ENCODE peak calls at places on chromosomes 2 and 18, in five cellular contexts. P is CD8-positive, alpha-beta T cell; T is epithelial cell of esophagus; O is AG10803; Z is foreskin fibroblast. L is an unnamed sample.
A peak's percentile ranks its signal among the peaks of the same experiment; 100 is the strongest.

GRCh38 chr2:241620419-241620769 is 16.6 kb downstream of the THAP4 start:
- DNase-seq in P (no peak), T (peak; percentile 75), Z (peak; percentile 59), O (peak; percentile 17), L (peak; percentile 53)

GRCh38 chr2:3349211-3349693 is 28.4 kb downstream of the EIPR1 start:
- DNase-seq in T (peak; percentile 50), Z (peak; percentile 17), P (no peak), O (peak; percentile 9), L (peak; percentile 13)

GRCh38 chr18:45386256-45386655 is 229.0 kb upstream of the SLC14A2 start:
- DNase-seq in P (no peak), O (peak; percentile 48), T (peak; percentile 67), Z (peak; percentile 50), L (no peak)

GRCh38 chr2:104752504-104752903 is 101.4 kb upstream of the POU3F3 start:
- DNase-seq in Z (no peak), O (no peak), T (no peak), P (no peak), L (no peak)

GRCh38 chr2:239819091-239819973 is 205.8 kb downstream of the NDUFA10 start:
- DNase-seq in O (no peak), Z (no peak), P (no peak), T (no peak), L (no peak)

GRCh38 chr2:26318950-26319349 is 27.0 kb upstream of the SELENOI start:
- DNase-seq in O (no peak), P (no peak), Z (no peak), T (no peak), L (no peak)

GRCh38 chr2:96608459-96609455 is 29.4 kb downstream of the KANSL3 start:
- DNase-seq in O (peak; percentile 33), T (no peak), Z (peak; percentile 62), P (no peak), L (peak; percentile 55)

GRCh38 chr2:230758566-230759480 is 46.2 kb downstream of the CAB39 start:
- DNase-seq in T (peak; percentile 50), O (peak; percentile 93), Z (peak; percentile 80), P (no peak), L (no peak)

GRCh38 chr2:62774555-62775366 is 69.2 kb downstream of the EHBP1 start:
- DNase-seq in Z (peak; percentile 72), O (peak; percentile 43), T (peak; percentile 60), P (no peak), L (peak; percentile 33)

GRCh38 chr18:24853076-24853475 is 392.6 kb downstream of the HRH4 start:
- DNase-seq in P (no peak), O (no peak), Z (no peak), T (no peak), L (no peak)

GRCh38 chr2:55768991-55769390 is 75.3 kb upstream of the PNPT1 start:
- DNase-seq in T (peak; percentile 50), P (no peak), O (no peak), Z (peak; percentile 20), L (no peak)

GRCh38 chr2:55119711-55120487 is 69.6 kb upstream of the RTN4 start:
- DNase-seq in O (peak; percentile 65), P (no peak), Z (peak; percentile 47), T (no peak), L (no peak)

GRCh38 chr2:199070550-199070949 is 387.2 kb downstream of the SATB2 start:
- DNase-seq in O (no peak), Z (no peak), T (no peak), P (no peak), L (no peak)

GRCh38 chr2:30678410-30679137 is 128.7 kb downstream of the CAPN13 start:
- DNase-seq in T (no peak), P (no peak), Z (peak; percentile 26), O (no peak), L (no peak)

GRCh38 chr2:85978883-85979780 is 90.3 kb upstream of the ST3GAL5 start:
- DNase-seq in T (no peak), P (no peak), Z (peak; percentile 50), O (peak; percentile 41), L (no peak)

GRCh38 chr2:7621018-7621814 is 704.0 kb downstream of the RNF144A start:
- DNase-seq in O (peak; percentile 2), Z (no peak), T (no peak), P (no peak), L (no peak)

GRCh38 chr2:98911376-98912154 is 24.5 kb downstream of the CRACDL start:
- DNase-seq in Z (peak; percentile 25), O (no peak), T (peak; percentile 60), P (no peak), L (no peak)

GRCh38 chr2:220837226-220837625 is 734.9 kb downstream of the EPHA4 start:
- DNase-seq in Z (peak; percentile 22), P (no peak), T (no peak), O (no peak), L (no peak)

GRCh38 chr2:214019229-214019972 is 391.5 kb upstream of the VWC2L start:
- DNase-seq in O (peak; percentile 97), P (no peak), Z (peak; percentile 98), T (peak; percentile 83), L (peak; percentile 97)

GRCh38 chr2:19426144-19426543 is 67.7 kb upstream of the OSR1 start:
- DNase-seq in P (no peak), O (no peak), T (no peak), Z (no peak), L (no peak)
- H3K4me3 ChIP-seq in P (no peak overlapping the region), O (no peak overlapping the region), T (no peak overlapping the region), Z (no peak overlapping the region), L (no peak overlapping the region)

GRCh38 chr2:57959380-57959779 is 87.2 kb upstream of the VRK2 start:
- DNase-seq in T (no peak), P (no peak), Z (no peak), O (no peak), L (no peak)
- H3K4me3 ChIP-seq in T (no peak overlapping the region), P (no peak overlapping the region), Z (no peak overlapping the region), O (no peak overlapping the region), L (no peak overlapping the region)

GRCh38 chr2:170928036-170928823 is 823 bp upstream of the GORASP2 start:
- DNase-seq in P (no peak), T (peak; percentile 41), Z (peak; percentile 8), O (no peak), L (peak; percentile 24)
- H3K4me3 ChIP-seq in P (peak overlapping the region; percentile 18), T (peak overlapping the region; percentile 51), Z (peak overlapping the region; percentile 42), O (peak overlapping the region; percentile 54), L (peak overlapping the region; percentile 90)

GRCh38 chr2:180829261-180829660 is 151.1 kb upstream of the UBE2E3 start:
- DNase-seq in O (no peak), T (peak; percentile 66), Z (peak; percentile 5), P (no peak), L (no peak)

DNA sequence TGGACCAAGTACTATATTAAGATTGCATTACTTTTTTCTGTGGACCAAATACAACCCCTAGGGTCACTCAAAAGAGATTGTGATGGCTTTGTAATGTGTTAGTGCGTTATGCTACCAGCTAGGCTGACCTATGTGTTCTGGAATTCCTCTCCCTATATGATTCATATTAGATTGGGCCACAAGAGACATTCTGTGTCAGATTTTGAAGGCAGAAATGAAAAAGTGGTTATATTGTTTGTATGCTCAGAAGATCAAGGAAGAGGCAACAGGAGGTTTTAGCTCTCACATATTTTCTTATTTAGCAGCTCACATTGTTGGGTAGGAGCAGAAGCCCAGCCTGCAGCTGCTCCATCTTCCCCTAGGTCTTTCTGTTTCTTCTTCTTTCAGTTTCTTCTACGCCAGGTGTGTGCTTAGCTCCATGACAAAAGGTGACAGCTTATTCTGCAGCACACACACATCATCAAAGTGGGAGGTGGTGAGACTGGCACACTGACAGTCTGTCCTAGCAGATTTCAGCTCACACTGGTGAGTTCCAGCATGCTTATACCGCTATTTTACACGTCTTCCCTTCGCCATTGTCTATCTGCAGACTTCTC is 156.8 kb upstream of the UBE2E3 start:
- DNase-seq in P (no peak), O (peak; percentile 63), T (peak; percentile 61), Z (peak; percentile 68), L (no peak)
- H3K4me3 ChIP-seq in P (no peak overlapping the region), O (no peak overlapping the region), T (no peak overlapping the region), Z (no peak overlapping the region), L (no peak overlapping the region)

DNA sequence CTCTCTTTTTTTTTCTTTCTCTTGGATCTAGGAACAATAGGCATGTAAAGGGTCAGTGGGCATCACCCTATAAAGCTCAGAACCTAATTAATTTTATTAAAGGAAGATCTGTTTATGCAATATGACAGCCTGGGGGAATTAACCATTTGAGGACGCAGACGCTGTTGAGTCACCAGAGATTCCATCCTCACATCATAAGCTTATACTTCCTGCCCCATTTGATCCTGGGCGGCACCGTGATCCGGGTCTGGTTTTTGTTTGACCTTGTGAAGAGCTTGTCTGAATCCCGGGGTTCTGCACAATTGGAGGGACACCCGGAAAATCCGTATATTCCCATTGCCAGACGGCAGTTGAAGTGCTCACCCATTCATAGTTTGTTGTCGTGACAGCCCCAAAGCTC is 16.8 kb upstream of the BCL11A start:
- DNase-seq in O (no peak), T (peak; percentile 66), Z (peak; percentile 21), P (no peak), L (no peak)
- H3K4me3 ChIP-seq in O (no peak overlapping the region), T (no peak overlapping the region), Z (no peak overlapping the region), P (no peak overlapping the region), L (no peak overlapping the region)

DNA sequence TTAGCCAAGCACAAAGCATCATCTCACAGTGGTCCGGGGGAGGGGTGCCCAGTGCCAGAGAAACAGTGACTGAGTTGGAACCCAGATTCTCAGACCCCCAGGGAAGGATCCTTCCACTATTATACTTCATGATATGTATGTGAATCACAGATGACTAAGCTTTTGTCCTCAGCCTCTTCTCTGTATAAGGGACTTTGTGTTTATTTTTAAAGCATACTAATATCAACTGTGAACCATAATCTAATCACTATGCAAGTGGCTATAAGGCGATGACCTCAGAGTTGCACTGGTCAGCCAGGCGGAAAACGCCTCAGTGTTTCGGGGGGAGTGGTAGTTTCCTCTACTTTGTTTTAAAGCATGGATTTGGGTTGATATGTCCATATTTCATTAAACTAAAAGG is 160.4 kb upstream of the TMEM200C start:
- DNase-seq in Z (peak; percentile 76), P (no peak), T (peak; percentile 0), O (peak; percentile 14), L (peak; percentile 69)
- H3K4me3 ChIP-seq in Z (no peak overlapping the region), P (no peak overlapping the region), T (no peak overlapping the region), O (no peak overlapping the region), L (no peak overlapping the region)

DNA sequence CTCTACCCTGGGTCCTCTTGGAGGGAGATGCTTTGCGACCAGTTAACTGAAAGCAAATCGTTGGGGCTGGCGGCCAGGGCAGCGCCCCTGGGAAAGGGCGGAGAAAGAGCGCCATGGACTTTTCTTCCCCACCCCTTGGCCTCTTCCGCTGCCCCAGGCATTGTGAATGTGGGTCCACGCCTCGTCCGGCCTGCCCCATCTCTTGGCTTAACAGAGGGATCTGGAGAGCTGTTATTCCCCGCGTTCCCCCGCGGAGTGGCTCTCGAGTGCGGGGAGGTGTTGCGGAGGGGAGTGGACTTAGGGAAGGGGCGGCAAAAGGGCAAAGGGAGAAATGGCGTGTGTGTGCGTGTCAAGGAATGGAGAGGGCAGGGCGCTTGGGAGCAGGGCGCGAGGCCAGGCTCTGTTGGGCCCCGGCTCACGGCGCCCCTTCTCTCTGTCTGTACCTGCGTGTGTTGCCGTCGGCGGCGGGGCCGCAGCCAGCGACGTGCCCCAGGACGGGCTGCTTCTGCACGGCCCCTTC is 6.6 kb downstream of the EMX1 start:
- DNase-seq in T (no peak), P (no peak), O (no peak), Z (no peak), L (no peak)
- H3K4me3 ChIP-seq in T (no peak overlapping the region), P (no peak overlapping the region), O (no peak overlapping the region), Z (no peak overlapping the region), L (no peak overlapping the region)

L was measured in MG63.